ENCODE peak calls at places on chromosomes 13 and 19, in four cellular contexts. One of them, this sample, is unnamed.

GRCh38 chr13:104171132-104171531 is 1104.9 kb upstream of the SLC10A2 start:
- DNase-seq in mammary epithelial cell: no peak
- DNase-seq in tibial nerve: no peak
- DNase-seq in ovary: no peak
- DNase-seq in this sample: no peak

GRCh38 chr13:30676672-30677071 is 58.7 kb upstream of the ALOX5AP start:
- DNase-seq in mammary epithelial cell: peak; percentile 43
- DNase-seq in tibial nerve: no peak
- DNase-seq in ovary: no peak
- DNase-seq in this sample: no peak

GRCh38 chr13:23695711-23696512 is 125.7 kb downstream of the TNFRSF19 start:
- DNase-seq in tibial nerve: no peak
- DNase-seq in ovary: no peak
- DNase-seq in mammary epithelial cell: no peak
- DNase-seq in this sample: no peak

GRCh38 chr19:912181-913079 is 589 bp downstream of the R3HDM4 start:
- DNase-seq in ovary: peak; percentile 59
- DNase-seq in tibial nerve: no peak
- DNase-seq in mammary epithelial cell: peak; percentile 36
- DNase-seq in this sample: no peak

GRCh38 chr19:812049-812816 is 9.5 kb downstream of the PLPPR3 start:
- DNase-seq in mammary epithelial cell: no peak
- DNase-seq in ovary: peak; percentile 26
- DNase-seq in tibial nerve: no peak
- DNase-seq in this sample: no peak

GRCh38 chr13:113182046-113182445 is 23.6 kb downstream of the PROZ start:
- DNase-seq in mammary epithelial cell: no peak
- DNase-seq in ovary: no peak
- DNase-seq in tibial nerve: no peak
- DNase-seq in this sample: no peak

GRCh38 chr19:10421240-10421948 is 1.1 kb downstream of the PDE4A start:
- DNase-seq in mammary epithelial cell: no peak
- DNase-seq in ovary: no peak
- DNase-seq in tibial nerve: no peak
- DNase-seq in this sample: no peak

GRCh38 chr19:6521718-6522646 is 8.8 kb upstream of the TNFSF9 start:
- DNase-seq in mammary epithelial cell: no peak
- DNase-seq in tibial nerve: no peak
- DNase-seq in ovary: no peak
- DNase-seq in this sample: no peak

GRCh38 chr19:5144545-5145179 is 175.7 kb downstream of the KDM4B start:
- DNase-seq in mammary epithelial cell: no peak
- DNase-seq in tibial nerve: no peak
- DNase-seq in ovary: peak; percentile 15
- DNase-seq in this sample: no peak

GRCh38 chr13:107203146-107203847 is 635.4 kb upstream of the ARGLU1 start:
- DNase-seq in tibial nerve: no peak
- DNase-seq in ovary: no peak
- DNase-seq in mammary epithelial cell: no peak
- DNase-seq in this sample: peak; percentile 66

GRCh38 chr13:108609353-108609752 is 20.1 kb upstream of the MYO16 start:
- DNase-seq in ovary: no peak
- DNase-seq in mammary epithelial cell: peak; percentile 4
- DNase-seq in tibial nerve: no peak
- DNase-seq in this sample: no peak

GRCh38 chr13:112951674-112952371 is 17.2 kb upstream of the MCF2L start:
- DNase-seq in tibial nerve: no peak
- DNase-seq in mammary epithelial cell: no peak
- DNase-seq in ovary: no peak
- DNase-seq in this sample: no peak

GRCh38 chr13:48232420-48233096 is 448 bp upstream of the ITM2B start:
- DNase-seq in mammary epithelial cell: no peak
- DNase-seq in ovary: no peak
- DNase-seq in tibial nerve: no peak
- DNase-seq in this sample: no peak

GRCh38 chr13:95246292-95247082 is 54.8 kb downstream of the ABCC4 start:
- DNase-seq in tibial nerve: no peak
- DNase-seq in ovary: no peak
- DNase-seq in mammary epithelial cell: peak; percentile 55
- DNase-seq in this sample: no peak

GRCh38 chr13:109243311-109243951 is 543.0 kb downstream of the IRS2 start:
- DNase-seq in tibial nerve: no peak
- DNase-seq in ovary: no peak
- DNase-seq in mammary epithelial cell: peak; percentile 96
- DNase-seq in this sample: no peak

DNA sequence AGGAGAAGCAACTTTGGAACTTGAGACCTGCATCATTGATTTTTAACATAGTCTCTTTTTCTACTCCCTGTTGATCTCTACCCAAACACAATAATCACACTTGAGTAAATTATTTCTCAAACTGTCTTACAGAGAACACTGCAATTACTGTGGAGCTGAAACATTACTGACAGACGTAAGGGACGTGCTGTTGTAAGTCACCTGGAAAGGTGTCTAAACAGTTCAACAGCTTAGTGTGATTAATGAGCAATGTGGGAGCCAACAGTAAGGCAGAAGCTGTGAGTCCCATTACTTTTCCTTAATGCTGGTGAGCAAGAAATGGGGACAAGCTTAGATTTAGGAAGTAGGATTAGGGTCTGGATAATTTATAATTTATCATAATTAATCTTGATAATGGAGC is 265.7 kb downstream of the DLEU7 start:
- DNase-seq in tibial nerve: no peak
- DNase-seq in ovary: no peak
- DNase-seq in mammary epithelial cell: no peak
- DNase-seq in this sample: no peak
- H3K4me1 ChIP-seq in tibial nerve: peaks cover 19% of the 10 kb centered on the region
- H3K4me1 ChIP-seq in ovary: no peaks in the 10 kb centered on the region
- H3K4me1 ChIP-seq in mammary epithelial cell: no peaks in the 10 kb centered on the region
- H3K4me1 ChIP-seq in this sample: no peaks in the 10 kb centered on the region

DNA sequence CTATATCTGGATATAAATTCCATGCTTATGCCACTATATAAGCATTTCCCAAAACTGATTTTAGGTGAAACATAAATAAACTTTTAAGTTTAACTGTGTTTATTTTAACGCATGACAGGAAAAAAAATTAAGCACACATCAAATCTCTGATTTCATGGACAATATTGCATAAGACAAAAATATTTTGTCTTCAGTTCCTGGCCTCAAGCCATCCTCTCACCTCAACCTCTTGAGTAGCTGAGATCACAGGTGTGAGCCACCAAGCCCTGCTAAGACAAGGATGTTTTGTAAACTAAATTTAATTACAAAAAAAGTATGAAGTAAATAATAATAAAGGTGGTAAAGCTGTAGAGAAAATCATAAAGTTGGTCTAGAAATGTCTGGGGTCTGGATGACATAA is 734 bp upstream of the CEACAM6 start:
- DNase-seq in mammary epithelial cell: no peak
- DNase-seq in tibial nerve: no peak
- DNase-seq in ovary: no peak
- DNase-seq in this sample: no peak
- H3K4me1 ChIP-seq in mammary epithelial cell: no peaks in the 10 kb centered on the region
- H3K4me1 ChIP-seq in tibial nerve: no peaks in the 10 kb centered on the region
- H3K4me1 ChIP-seq in ovary: no peaks in the 10 kb centered on the region
- H3K4me1 ChIP-seq in this sample: no peaks in the 10 kb centered on the region

GRCh38 chr13:94175076-94175475 is 304.4 kb downstream of the DCT start:
- DNase-seq in ovary: no peak
- DNase-seq in mammary epithelial cell: no peak
- DNase-seq in tibial nerve: no peak
- DNase-seq in this sample: no peak
- H3K4me1 ChIP-seq in ovary: no peaks in the 10 kb centered on the region
- H3K4me1 ChIP-seq in mammary epithelial cell: no peaks in the 10 kb centered on the region
- H3K4me1 ChIP-seq in tibial nerve: peaks cover 7% of the 10 kb centered on the region
- H3K4me1 ChIP-seq in this sample: peaks cover 4% of the 10 kb centered on the region

GRCh38 chr13:99663908-99664307 is 162.6 kb downstream of the TM9SF2 start:
- DNase-seq in ovary: no peak
- DNase-seq in tibial nerve: no peak
- DNase-seq in mammary epithelial cell: no peak
- DNase-seq in this sample: no peak
- H3K4me1 ChIP-seq in ovary: peaks cover 2% of the 10 kb centered on the region
- H3K4me1 ChIP-seq in tibial nerve: peaks cover 14% of the 10 kb centered on the region
- H3K4me1 ChIP-seq in mammary epithelial cell: no peaks in the 10 kb centered on the region
- H3K4me1 ChIP-seq in this sample: peaks cover 11% of the 10 kb centered on the region

GRCh38 chr13:110944968-110945952 is 30.4 kb upstream of the ANKRD10 start:
- DNase-seq in mammary epithelial cell: no peak
- DNase-seq in ovary: no peak
- DNase-seq in tibial nerve: no peak
- DNase-seq in this sample: no peak
- H3K4me1 ChIP-seq in mammary epithelial cell: peaks cover 10% of the 10 kb centered on the region
- H3K4me1 ChIP-seq in ovary: no peaks in the 10 kb centered on the region
- H3K4me1 ChIP-seq in tibial nerve: peaks cover 14% of the 10 kb centered on the region
- H3K4me1 ChIP-seq in this sample: no peaks in the 10 kb centered on the region

GRCh38 chr13:43546821-43547220 is 240.0 kb downstream of the ENOX1 start:
- DNase-seq in tibial nerve: no peak
- DNase-seq in mammary epithelial cell: no peak
- DNase-seq in ovary: no peak
- DNase-seq in this sample: no peak
- H3K4me1 ChIP-seq in tibial nerve: peaks cover 33% of the 10 kb centered on the region
- H3K4me1 ChIP-seq in mammary epithelial cell: no peaks in the 10 kb centered on the region
- H3K4me1 ChIP-seq in ovary: peaks cover 21% of the 10 kb centered on the region
- H3K4me1 ChIP-seq in this sample: no peaks in the 10 kb centered on the region